ENCODE peak calls at places on chromosomes 5 and 9, in four cellular contexts. L, B, V and D are unnamed samples.

GRCh38 chr9:91177081-91177480 is 184.6 kb downstream of the AUH start:
- DNase-seq in L (no peak), B (peak; percentile 1), V (peak; percentile 10), D (peak; percentile 23)

GRCh38 chr5:128038641-128039040 is 44.9 kb upstream of the SLC12A2 start:
- DNase-seq in L (peak; percentile 31), B (no peak), V (no peak), D (no peak)

GRCh38 chr9:38318755-38319495 is 73.6 kb upstream of the ALDH1B1 start:
- DNase-seq in L (no peak), B (peak; percentile 9), V (no peak), D (no peak)

GRCh38 chr9:105198763-105199339 is 45.6 kb upstream of the SLC44A1 start:
- DNase-seq in L (no peak), B (no peak), V (no peak), D (no peak)

GRCh38 chr9:131625848-131626670 is 80.7 kb downstream of the PRRT1B start:
- DNase-seq in L (no peak), B (no peak), V (no peak), D (peak; percentile 72)

GRCh38 chr9:121317737-121318630 is 50.0 kb downstream of the GSN start:
- DNase-seq in L (no peak), B (no peak), V (peak; percentile 60), D (peak; percentile 49)

GRCh38 chr9:127862075-127863011 is 7.9 kb upstream of the ENG start:
- DNase-seq in L (no peak), B (peak; percentile 80), V (peak; percentile 80), D (peak; percentile 98)

GRCh38 chr9:128026255-128027165 is 40.6 kb downstream of the NAIF1 start:
- DNase-seq in L (no peak), B (peak; percentile 59), V (no peak), D (peak; percentile 91)

GRCh38 chr9:15250013-15250412 is 57.0 kb downstream of the TTC39B start:
- DNase-seq in L (no peak), B (no peak), V (no peak), D (no peak)

GRCh38 chr9:106058460-106058859 is 364.1 kb downstream of the TMEM38B start:
- DNase-seq in L (no peak), B (no peak), V (no peak), D (no peak)

GRCh38 chr5:102627311-102627710 is 127.8 kb upstream of the PAM start:
- DNase-seq in L (no peak), B (no peak), V (no peak), D (no peak)

GRCh38 chr5:85069659-85070640 is 685.3 kb upstream of the EDIL3 start:
- DNase-seq in L (no peak), B (no peak), V (no peak), D (peak; percentile 69)

GRCh38 chr9:115285806-115286205 is 167.8 kb upstream of the TNC start:
- DNase-seq in L (no peak), B (no peak), V (no peak), D (no peak)

GRCh38 chr9:18636781-18637180 is 162.8 kb downstream of the ADAMTSL1 start:
- DNase-seq in L (no peak), B (no peak), V (no peak), D (no peak)

GRCh38 chr5:99866740-99867139 is 668.4 kb upstream of the FAM174A start:
- DNase-seq in L (no peak), B (no peak), V (no peak), D (no peak)

GRCh38 chr5:58459860-58460726 is at the start of gene PLK2:
- DNase-seq in L (peak; percentile 52), B (peak; percentile 96), V (peak; percentile 97), D (peak; percentile 98)

GRCh38 chr9:22097712-22098111 is 88.6 kb upstream of the CDKN2B start:
- DNase-seq in L (no peak), B (no peak), V (no peak), D (no peak)

GRCh38 chr5:21152611-21153010 is 1164.6 kb upstream of the CDH18 start:
- DNase-seq in L (no peak), B (no peak), V (no peak), D (no peak)

GRCh38 chr9:89225587-89225986 is 47.0 kb upstream of the SHC3 start:
- DNase-seq in L (no peak), B (no peak), V (no peak), D (no peak)

GRCh38 chr5:121160591-121160990 is 691.1 kb upstream of the FTMT start:
- DNase-seq in L (no peak), B (no peak), V (no peak), D (no peak)

GRCh38 chr5:138543730-138544104 is 681 bp upstream of the ETF1 start:
- DNase-seq in L (no peak), B (no peak), V (no peak), D (no peak)

GRCh38 chr5:33102551-33102950 is 338.2 kb upstream of the TARS1 start:
- DNase-seq in L (no peak), B (no peak), V (no peak), D (no peak)

GRCh38 chr9:110426052-110426709 is 88.5 kb upstream of the TXNDC8 start:
- DNase-seq in L (peak; percentile 11), B (no peak), V (no peak), D (no peak)
- TF ChIP-seq CTCF in L (peak; percentile 3), B (peak; percentile 33), V (no peak), D (no peak)

GRCh38 chr5:93595420-93596136 is 12.6 kb downstream of the NR2F1 start:
- DNase-seq in L (no peak), B (no peak), V (no peak), D (no peak)
- H3K4me1 ChIP-seq in L (peaks cover 42% of the 10 kb centered on the region), B (peaks cover 6% of the 10 kb centered on the region), V (peaks cover 13% of the 10 kb centered on the region), D (peaks cover 15% of the 10 kb centered on the region)

DNA sequence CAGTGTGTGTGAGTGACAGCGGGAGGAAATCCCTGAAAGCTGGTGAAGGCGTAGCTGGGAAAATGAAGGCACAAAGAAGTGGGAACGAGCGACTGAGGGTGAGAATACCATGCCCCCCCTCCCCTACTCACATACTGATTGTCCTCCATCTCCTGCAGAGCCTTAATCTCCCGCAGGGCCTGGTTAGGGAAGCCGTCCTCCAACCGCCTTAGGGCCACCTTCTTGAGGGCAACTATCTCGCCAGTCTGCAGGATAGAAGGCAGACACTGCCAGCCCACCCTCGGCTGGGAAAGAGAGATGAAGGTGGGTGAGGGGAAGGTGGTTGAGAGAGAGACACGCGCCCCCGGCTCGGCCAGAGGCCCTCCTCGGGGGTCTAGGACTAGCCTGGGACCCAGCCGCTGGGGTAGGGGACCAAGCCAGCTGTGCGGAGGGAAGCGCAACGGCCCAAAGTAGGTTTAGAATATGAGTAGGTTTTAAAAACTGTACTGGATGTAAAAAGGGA is 491 bp downstream of the CDK20 start:
- DNase-seq in L (no peak), B (no peak), V (no peak), D (no peak)
- TF ChIP-seq POLR2AphosphoS5 in L (no peak), B (no peak), V (no peak), D (no peak)

DNA sequence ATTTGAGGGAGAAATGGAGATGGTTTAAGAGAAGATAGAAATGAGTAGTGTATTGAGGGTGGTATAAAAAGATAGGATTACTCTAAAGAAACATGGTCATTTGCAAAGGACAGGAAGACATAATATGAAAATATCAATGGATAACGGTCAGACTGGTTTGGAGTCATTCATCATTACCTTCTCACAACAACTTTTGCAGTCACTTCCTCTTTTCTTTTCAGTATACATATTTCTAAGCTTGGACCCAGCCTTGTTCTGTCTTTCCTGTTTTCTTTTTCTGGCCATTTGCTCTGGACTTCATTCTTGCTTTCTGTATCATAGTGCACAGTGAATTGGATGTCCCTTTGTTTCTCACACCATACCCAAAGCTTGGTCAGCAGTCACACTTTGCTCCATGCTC is 966.5 kb upstream of the TYRP1 start:
- DNase-seq in L (no peak), B (no peak), V (no peak), D (no peak)
- TF ChIP-seq CTCF in L (no peak), B (no peak), V (no peak), D (no peak)

GRCh38 chr9:20557286-20557685 is 65.0 kb downstream of the MLLT3 start:
- DNase-seq in L (no peak), B (no peak), V (no peak), D (no peak)

GRCh38 chr9:20559236-20559896 is 62.9 kb downstream of the MLLT3 start:
- DNase-seq in L (no peak), B (no peak), V (no peak), D (no peak)

GRCh38 chr9:20561542-20561941 is 60.8 kb downstream of the MLLT3 start:
- DNase-seq in L (no peak), B (no peak), V (no peak), D (no peak)

GRCh38 chr9:20557890-20558608 is 64.2 kb downstream of the MLLT3 start:
- DNase-seq in L (no peak), B (peak; percentile 20), V (no peak), D (no peak)

GRCh38 chr9:20558609-20559016 is 63.7 kb downstream of the MLLT3 start:
- DNase-seq in L (no peak), B (no peak), V (no peak), D (no peak)
- H3K4me1 ChIP-seq in L (peaks cover 6% of the 10 kb centered on the region), B (peaks cover 51% of the 10 kb centered on the region), V (peaks cover 12% of the 10 kb centered on the region), D (peaks cover 16% of the 10 kb centered on the region)

GRCh38 chr9:113522419-113522818 is 58.9 kb downstream of the RGS3 start:
- DNase-seq in L (no peak), B (no peak), V (no peak), D (no peak)

GRCh38 chr9:113522858-113523257 is 59.3 kb downstream of the RGS3 start:
- DNase-seq in L (no peak), B (no peak), V (no peak), D (no peak)

GRCh38 chr9:113523421-113524141 is 60.1 kb downstream of the RGS3 start:
- DNase-seq in L (no peak), B (peak; percentile 81), V (no peak), D (peak; percentile 83)

GRCh38 chr9:113520109-113520642 is 56.6 kb downstream of the RGS3 start:
- DNase-seq in L (no peak), B (peak; percentile 64), V (no peak), D (no peak)

DNA sequence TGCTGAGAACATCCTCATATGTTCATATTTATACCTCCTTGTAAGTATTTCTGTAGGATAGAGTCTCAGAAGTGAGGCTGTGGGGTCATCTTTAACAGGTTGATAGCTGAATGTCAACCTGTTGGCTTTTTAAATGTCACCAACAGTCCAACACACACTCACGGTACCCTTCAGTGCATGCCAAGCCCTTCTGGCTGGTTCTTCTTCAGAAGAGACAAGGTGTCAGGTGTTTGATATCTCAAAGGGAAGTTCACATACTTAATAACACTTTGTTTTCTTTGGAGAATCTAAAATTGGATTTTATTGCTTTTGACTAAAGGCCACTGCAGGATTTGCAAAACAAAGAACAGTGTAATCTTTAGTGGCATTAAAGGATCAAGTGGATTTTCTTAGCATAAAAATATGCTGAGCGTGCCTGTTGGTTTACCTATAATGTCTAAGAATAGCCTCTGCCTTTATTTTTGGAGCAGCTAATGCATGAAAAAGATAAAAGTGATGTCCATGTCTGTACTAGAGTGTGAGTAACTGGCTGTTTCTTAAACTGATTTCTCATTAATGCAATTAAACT is 58.2 kb downstream of the RGS3 start:
- DNase-seq in L (no peak), B (no peak), V (no peak), D (no peak)
- TF ChIP-seq POLR2AphosphoS5 in L (no peak), B (no peak), V (no peak), D (no peak)

GRCh38 chr5:143659614-143660238 is 152.2 kb upstream of the HMHB1 start:
- DNase-seq in L (peak; percentile 71), B (no peak), V (no peak), D (no peak)
- TF ChIP-seq CTCF in L (no peak), B (no peak), V (no peak), D (no peak)

GRCh38 chr5:159030357-159030756 is 69.4 kb downstream of the EBF1 start:
- DNase-seq in L (no peak), B (no peak), V (no peak), D (no peak)
- H3K4me1 ChIP-seq in L (no peaks in the 10 kb centered on the region), B (no peaks in the 10 kb centered on the region), V (peaks cover 6% of the 10 kb centered on the region), D (peaks cover 53% of the 10 kb centered on the region)